ENCODE peak calls at places on chromosomes 6 and 20, in five cellular contexts. One of them, this sample, is unnamed.

GRCh38 chr20:16434087-16434664 is 139.1 kb downstream of the KIF16B start:
- DNase-seq in sigmoid colon: no peak
- DNase-seq in ACHN: peak; percentile 59
- DNase-seq in heart left ventricle: peak; percentile 15
- DNase-seq in aorta: no peak
- DNase-seq in this sample: peak; percentile 35

GRCh38 chr6:155152211-155153076 is 111.4 kb upstream of the CLDN20 start:
- DNase-seq in heart left ventricle: no peak
- DNase-seq in ACHN: no peak
- DNase-seq in sigmoid colon: no peak
- DNase-seq in aorta: no peak
- DNase-seq in this sample: no peak

GRCh38 chr20:53890434-53891305 is 179.7 kb downstream of the BCAS1 start:
- DNase-seq in sigmoid colon: no peak
- DNase-seq in aorta: no peak
- DNase-seq in heart left ventricle: no peak
- DNase-seq in ACHN: no peak
- DNase-seq in this sample: no peak

GRCh38 chr20:46182271-46182670 is 64.2 kb downstream of the CD40 start:
- DNase-seq in sigmoid colon: no peak
- DNase-seq in ACHN: no peak
- DNase-seq in heart left ventricle: no peak
- DNase-seq in aorta: no peak
- DNase-seq in this sample: no peak

GRCh38 chr20:1308702-1309095 is 20.2 kb downstream of the SDCBP2 start:
- DNase-seq in ACHN: no peak
- DNase-seq in sigmoid colon: no peak
- DNase-seq in heart left ventricle: no peak
- DNase-seq in aorta: no peak
- DNase-seq in this sample: no peak

GRCh38 chr6:83221886-83222479 is 28.8 kb downstream of the RWDD2A start:
- DNase-seq in ACHN: peak; percentile 49
- DNase-seq in heart left ventricle: no peak
- DNase-seq in sigmoid colon: no peak
- DNase-seq in aorta: no peak
- DNase-seq in this sample: no peak

GRCh38 chr6:152543519-152543918 is 93.6 kb downstream of the SYNE1 start:
- DNase-seq in heart left ventricle: no peak
- DNase-seq in sigmoid colon: no peak
- DNase-seq in ACHN: no peak
- DNase-seq in aorta: no peak
- DNase-seq in this sample: no peak

GRCh38 chr6:17169291-17169690 is 67.4 kb downstream of the STMND1 start:
- DNase-seq in aorta: no peak
- DNase-seq in sigmoid colon: no peak
- DNase-seq in heart left ventricle: no peak
- DNase-seq in ACHN: no peak
- DNase-seq in this sample: no peak

GRCh38 chr6:154951400-154952200 is 43.5 kb upstream of the TIAM2 start:
- DNase-seq in aorta: no peak
- DNase-seq in ACHN: no peak
- DNase-seq in heart left ventricle: no peak
- DNase-seq in sigmoid colon: no peak
- DNase-seq in this sample: no peak

GRCh38 chr6:3343089-3343901 is 84.5 kb downstream of the PSMG4 start:
- DNase-seq in aorta: no peak
- DNase-seq in heart left ventricle: no peak
- DNase-seq in ACHN: no peak
- DNase-seq in sigmoid colon: no peak
- DNase-seq in this sample: no peak

GRCh38 chr6:28167068-28167467 is 25.4 kb downstream of the ZKSCAN8 start:
- DNase-seq in ACHN: peak; percentile 24
- DNase-seq in heart left ventricle: no peak
- DNase-seq in aorta: no peak
- DNase-seq in sigmoid colon: no peak
- DNase-seq in this sample: no peak

GRCh38 chr6:168101201-168102092 is 22.4 kb upstream of the FRMD1 start:
- DNase-seq in ACHN: no peak
- DNase-seq in sigmoid colon: no peak
- DNase-seq in aorta: peak; percentile 48
- DNase-seq in heart left ventricle: no peak
- DNase-seq in this sample: no peak

GRCh38 chr6:85747654-85748053 is 105.0 kb upstream of the SYNCRIP start:
- DNase-seq in heart left ventricle: no peak
- DNase-seq in aorta: no peak
- DNase-seq in ACHN: no peak
- DNase-seq in sigmoid colon: no peak
- DNase-seq in this sample: no peak

GRCh38 chr20:5608104-5608447 is 142.1 kb upstream of the SHLD1 start:
- DNase-seq in aorta: no peak
- DNase-seq in heart left ventricle: no peak
- DNase-seq in sigmoid colon: no peak
- DNase-seq in ACHN: no peak
- DNase-seq in this sample: no peak

GRCh38 chr6:31834704-31835375 is 7.3 kb downstream of the HSPA1B start:
- DNase-seq in sigmoid colon: peak; percentile 86
- DNase-seq in aorta: peak; percentile 83
- DNase-seq in ACHN: no peak
- DNase-seq in heart left ventricle: peak; percentile 83
- DNase-seq in this sample: peak; percentile 93

GRCh38 chr6:33091957-33092356 is 16.2 kb downstream of the HLA-DPB1 start:
- DNase-seq in ACHN: peak; percentile 56
- DNase-seq in sigmoid colon: no peak
- DNase-seq in heart left ventricle: no peak
- DNase-seq in aorta: peak; percentile 63
- DNase-seq in this sample: peak; percentile 84

GRCh38 chr6:160831751-160832150 is 129.7 kb downstream of the PLG start:
- DNase-seq in sigmoid colon: no peak
- DNase-seq in aorta: no peak
- DNase-seq in ACHN: no peak
- DNase-seq in heart left ventricle: no peak
- DNase-seq in this sample: no peak

GRCh38 chr6:33670086-33670660 is 41.3 kb downstream of the UQCC2 start:
- DNase-seq in sigmoid colon: no peak
- DNase-seq in aorta: no peak
- DNase-seq in ACHN: no peak
- DNase-seq in heart left ventricle: no peak
- DNase-seq in this sample: no peak

GRCh38 chr20:8039048-8039447 is 19.5 kb upstream of the TMX4 start:
- DNase-seq in heart left ventricle: no peak
- DNase-seq in ACHN: no peak
- DNase-seq in sigmoid colon: no peak
- DNase-seq in aorta: no peak
- DNase-seq in this sample: no peak

GRCh38 chr6:130018830-130019795 is 732 bp downstream of the L3MBTL3 start:
- DNase-seq in heart left ventricle: peak; percentile 19
- DNase-seq in ACHN: peak; percentile 42
- DNase-seq in aorta: peak; percentile 55
- DNase-seq in sigmoid colon: peak; percentile 66
- DNase-seq in this sample: peak; percentile 60

GRCh38 chr6:145332001-145332400 is 403.3 kb downstream of the EPM2A start:
- DNase-seq in ACHN: no peak
- DNase-seq in aorta: no peak
- DNase-seq in heart left ventricle: no peak
- DNase-seq in sigmoid colon: no peak
- DNase-seq in this sample: no peak

GRCh38 chr20:46758929-46759669 is 49.6 kb downstream of the SLC2A10 start:
- DNase-seq in sigmoid colon: no peak
- DNase-seq in heart left ventricle: no peak
- DNase-seq in ACHN: no peak
- DNase-seq in aorta: no peak
- DNase-seq in this sample: no peak

GRCh38 chr20:37011147-37011546 is 59.6 kb upstream of the SAMHD1 start:
- DNase-seq in aorta: no peak
- DNase-seq in ACHN: no peak
- DNase-seq in heart left ventricle: no peak
- DNase-seq in sigmoid colon: no peak
- DNase-seq in this sample: no peak

GRCh38 chr6:34806738-34807453 is 15.0 kb downstream of the BLTP3A start:
- DNase-seq in sigmoid colon: no peak
- DNase-seq in aorta: no peak
- DNase-seq in heart left ventricle: no peak
- DNase-seq in ACHN: peak; percentile 24
- DNase-seq in this sample: no peak

GRCh38 chr20:48294196-48294595 is 508.9 kb upstream of the SULF2 start:
- DNase-seq in heart left ventricle: no peak
- DNase-seq in aorta: no peak
- DNase-seq in sigmoid colon: no peak
- DNase-seq in ACHN: no peak
- DNase-seq in this sample: no peak

GRCh38 chr6:20117474-20117873 is 94.8 kb downstream of the MBOAT1 start:
- DNase-seq in sigmoid colon: no peak
- DNase-seq in ACHN: peak; percentile 13
- DNase-seq in aorta: no peak
- DNase-seq in heart left ventricle: no peak
- DNase-seq in this sample: no peak

GRCh38 chr6:45586216-45587171 is 208.8 kb upstream of the SUPT3H start:
- DNase-seq in aorta: no peak
- DNase-seq in sigmoid colon: no peak
- DNase-seq in ACHN: no peak
- DNase-seq in heart left ventricle: no peak
- DNase-seq in this sample: no peak

GRCh38 chr6:79941489-79942151 is 5.7 kb downstream of the ELOVL4 start:
- DNase-seq in ACHN: no peak
- DNase-seq in sigmoid colon: no peak
- DNase-seq in aorta: no peak
- DNase-seq in heart left ventricle: no peak
- DNase-seq in this sample: no peak

This sample was measured in stimulated activated effector memory CD8-positive, alpha-beta T cell treated with anti-CD3 and anti-CD28 coated beads, Interleukin-12 subunit alpha, Interleukin-12 subunit beta, amount 100 ng/mL, for 72 hours.